ENCODE peak calls at places on chromosomes 1 and 21, in five cellular contexts. U, S, C, A and B are unnamed samples.

GRCh38 chr1:49197081-49197480 is 420.4 kb upstream of the BEND5 start:
- DNase-seq in U (no peak), S (no peak), C (no peak), A (no peak), B (no peak)

GRCh38 chr1:23719162-23719820 is 24.0 kb upstream of the ELOA start:
- DNase-seq in U (peak), S (no peak), C (no peak), A (no peak), B (no peak)

GRCh38 chr1:16014509-16015482 is 3.0 kb downstream of the HSPB7 start:
- DNase-seq in U (no peak), S (peak), C (no peak), A (no peak), B (no peak)

GRCh38 chr1:115474166-115474565 is 136.1 kb upstream of the NGF start:
- DNase-seq in U (no peak), S (no peak), C (no peak), A (no peak), B (no peak)

GRCh38 chr1:235423214-235423652 is 56.0 kb downstream of the TBCE start:
- DNase-seq in U (no peak), S (no peak), C (no peak), A (no peak), B (no peak)

GRCh38 chr1:17342014-17342441 is 30.0 kb upstream of the PADI6 start:
- DNase-seq in U (no peak), S (no peak), C (no peak), A (no peak), B (no peak)

GRCh38 chr1:242522304-242522945 is 2.1 kb downstream of the PLD5 start:
- DNase-seq in U (no peak), S (no peak), C (no peak), A (no peak), B (no peak)

GRCh38 chr1:14724234-14724633 is 125.7 kb downstream of the KAZN start:
- DNase-seq in U (no peak), S (no peak), C (no peak), A (no peak), B (no peak)

GRCh38 chr1:18324246-18324645 is 156.5 kb upstream of the KLHDC7A start:
- DNase-seq in U (no peak), S (peak), C (no peak), A (no peak), B (no peak)

GRCh38 chr1:198774418-198774817 is 135.6 kb downstream of the PTPRC start:
- DNase-seq in U (no peak), S (no peak), C (no peak), A (no peak), B (no peak)

GRCh38 chr1:38625939-38626338 is 233.6 kb downstream of the RRAGC start:
- DNase-seq in U (no peak), S (no peak), C (no peak), A (no peak), B (no peak)

GRCh38 chr21:34988625-34989024 is 60.5 kb downstream of the RUNX1 start:
- DNase-seq in U (no peak), S (no peak), C (no peak), A (no peak), B (no peak)

GRCh38 chr1:233233508-233234040 is 62.0 kb downstream of the PCNX2 start:
- DNase-seq in U (no peak), S (no peak), C (no peak), A (no peak), B (no peak)

GRCh38 chr1:203361843-203362524 is 11.1 kb upstream of the FMOD start:
- DNase-seq in U (peak), S (no peak), C (no peak), A (no peak), B (peak)

GRCh38 chr1:48916121-48917069 is 139.7 kb upstream of the BEND5 start:
- DNase-seq in U (peak), S (peak), C (peak), A (peak), B (peak)

GRCh38 chr1:164092603-164093353 is 466.2 kb upstream of the PBX1 start:
- DNase-seq in U (peak), S (peak), C (no peak), A (no peak), B (no peak)

GRCh38 chr1:38958967-38959366 is 17.3 kb upstream of the RHBDL2 start:
- DNase-seq in U (peak), S (peak), C (peak), A (no peak), B (no peak)

GRCh38 chr1:183604048-183604808 is 14.0 kb upstream of the NCF2 start:
- DNase-seq in U (peak), S (peak), C (no peak), A (no peak), B (no peak)

GRCh38 chr21:16419188-16419874 is 689.5 kb downstream of the USP25 start:
- DNase-seq in U (peak), S (no peak), C (peak), A (no peak), B (no peak)

GRCh38 chr1:107877092-107877491 is 87.9 kb downstream of the VAV3 start:
- DNase-seq in U (peak), S (no peak), C (no peak), A (no peak), B (no peak)

GRCh38 chr1:3313579-3313955 is 140.9 kb upstream of the ARHGEF16 start:
- DNase-seq in U (peak), S (no peak), C (no peak), A (no peak), B (no peak)

GRCh38 chr1:112169517-112169916 is 180.0 kb upstream of the KCND3 start:
- DNase-seq in U (no peak), S (no peak), C (no peak), A (no peak), B (no peak)

GRCh38 chr1:68228833-68229232 is 3.5 kb downstream of the WLS start:
- DNase-seq in U (peak), S (no peak), C (no peak), A (no peak), B (no peak)

GRCh38 chr21:27339902-27340301 is 373.0 kb upstream of the ADAMTS5 start:
- DNase-seq in U (peak), S (no peak), C (no peak), A (no peak), B (no peak)

GRCh38 chr1:168454211-168454815 is 89.5 kb downstream of the XCL2 start:
- DNase-seq in U (peak), S (no peak), C (no peak), A (no peak), B (no peak)

GRCh38 chr1:9821710-9822109 is 2.1 kb downstream of the CLSTN1 start:
- DNase-seq in U (no peak), S (no peak), C (no peak), A (no peak), B (no peak)

GRCh38 chr1:83857108-83857507 is 141.8 kb downstream of the TTLL7 start:
- DNase-seq in U (peak), S (no peak), C (no peak), A (no peak), B (no peak)

GRCh38 chr1:39654291-39654690 is 14.8 kb upstream of the HEYL start:
- DNase-seq in U (peak), S (no peak), C (no peak), A (no peak), B (no peak)

GRCh38 chr1:53686371-53687267 is 52.3 kb downstream of the GLIS1 start:
- DNase-seq in U (peak), S (no peak), C (no peak), A (no peak), B (no peak)

GRCh38 chr1:213094446-213094845 is 43.4 kb downstream of the RPS6KC1 start:
- DNase-seq in U (no peak), S (no peak), C (peak), A (no peak), B (no peak)

DNA sequence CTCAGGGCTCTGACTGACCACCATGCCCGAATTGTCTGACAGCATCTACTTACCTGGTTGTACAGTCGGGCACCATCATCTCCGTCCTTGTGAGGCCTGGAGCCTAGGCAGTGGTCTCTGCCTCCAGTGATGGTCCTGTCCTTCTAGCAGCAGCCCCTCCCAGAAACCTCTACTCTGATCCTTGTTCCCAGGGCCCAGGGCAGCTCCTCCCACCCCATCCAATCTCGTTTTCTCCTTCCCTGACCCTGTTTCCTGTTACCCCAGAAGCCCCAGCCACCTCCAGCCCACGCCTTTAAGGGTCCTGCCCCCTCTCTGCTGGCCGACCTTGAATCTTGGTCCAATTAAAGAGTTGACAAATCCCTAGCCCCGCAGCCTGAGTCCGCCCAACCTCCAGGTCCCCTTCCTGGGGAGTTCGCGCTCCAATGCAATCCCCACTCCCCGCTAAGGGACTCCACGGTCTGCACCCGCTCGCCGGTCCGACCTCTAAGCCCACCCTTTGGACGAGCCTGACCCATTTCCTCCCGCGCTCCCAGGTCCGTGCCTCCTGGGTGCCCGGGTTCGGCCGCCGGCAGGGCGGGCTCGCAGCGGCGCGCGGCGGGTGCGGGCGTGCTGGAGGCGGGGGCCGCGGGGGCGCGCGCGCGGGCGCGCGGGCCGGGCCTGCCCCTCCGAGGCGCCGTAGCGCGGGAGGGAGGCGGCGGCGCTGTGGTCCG is at the start of gene B4GALT2:
- DNase-seq in U (no peak), S (peak), C (peak), A (no peak), B (no peak)
- TF ChIP-seq MAFK in U (no peak), S (no peak), C (no peak), A (no peak), B (no peak)

DNA sequence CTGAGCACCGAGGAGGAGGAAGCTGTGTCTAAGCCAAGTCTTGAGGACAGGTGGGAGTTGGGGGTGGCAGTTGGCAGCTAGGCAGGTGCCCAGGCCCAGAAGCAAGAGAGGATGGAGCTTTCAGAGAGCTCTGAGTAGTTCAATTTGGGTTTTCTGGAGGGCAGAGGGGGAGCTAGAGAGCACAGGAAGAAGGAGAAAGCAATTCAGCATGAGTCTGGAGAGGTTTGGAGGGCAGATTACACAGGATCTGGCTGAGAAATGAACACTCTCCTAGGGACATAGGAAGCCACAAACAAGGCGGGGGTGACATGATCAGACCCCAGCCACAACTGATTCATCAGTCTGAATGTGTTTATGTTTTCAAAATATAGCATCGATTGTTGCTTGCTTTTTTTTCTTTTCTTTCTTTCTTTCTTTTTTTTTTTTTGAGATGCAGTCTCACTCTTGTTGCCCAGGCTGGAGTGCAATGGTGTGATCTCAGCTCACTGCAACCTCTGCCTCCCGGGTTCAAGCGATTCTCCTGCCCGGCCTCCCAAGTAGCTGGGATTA is 23.8 kb downstream of the PTPRF start:
- DNase-seq in U (peak), S (peak), C (peak), A (no peak), B (peak)
- TF ChIP-seq MAFK in U (no peak), S (no peak), C (no peak), A (no peak), B (no peak)

DNA sequence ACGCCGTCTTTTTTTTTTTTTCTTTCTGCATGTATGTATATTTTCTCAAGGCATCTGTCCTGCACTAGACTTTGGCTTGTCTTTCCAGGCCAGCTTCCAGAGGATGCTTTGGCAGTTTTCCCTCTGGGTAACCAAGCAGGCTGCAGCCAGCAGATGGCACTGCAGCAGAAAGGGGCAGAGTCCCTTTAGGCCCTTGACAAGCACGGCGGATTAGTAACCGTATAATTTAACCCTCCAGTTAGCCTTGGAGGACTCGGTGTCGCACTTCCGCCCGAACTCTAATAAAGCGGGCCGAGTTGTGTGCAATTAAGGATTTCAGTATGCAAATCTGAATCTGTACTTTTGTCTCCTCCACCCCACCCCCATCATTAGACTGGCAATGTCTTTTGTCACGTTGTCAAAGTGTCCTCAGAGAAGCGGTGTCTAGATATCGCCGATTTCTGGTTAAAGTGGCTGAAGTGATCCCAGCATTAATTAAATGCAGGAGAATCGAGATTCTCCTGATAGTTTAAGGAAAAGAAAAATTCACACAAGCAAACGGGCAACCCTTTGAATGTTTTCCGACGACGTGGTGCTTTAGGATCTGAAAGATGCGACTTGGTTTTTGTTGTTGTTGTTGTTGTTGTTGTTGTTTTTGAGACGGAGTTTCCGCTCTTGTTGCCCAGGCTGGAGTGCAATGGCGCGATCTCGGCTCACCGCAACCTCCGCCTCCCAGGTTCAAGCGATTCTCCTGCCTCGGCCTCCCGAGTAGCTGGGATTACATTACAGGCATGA is 1.1 kb upstream of the TMEM167B start:
- DNase-seq in U (peak), S (peak), C (peak), A (no peak), B (peak)
- TF ChIP-seq MAFK in U (no peak), S (no peak), C (no peak), A (no peak), B (no peak)

DNA sequence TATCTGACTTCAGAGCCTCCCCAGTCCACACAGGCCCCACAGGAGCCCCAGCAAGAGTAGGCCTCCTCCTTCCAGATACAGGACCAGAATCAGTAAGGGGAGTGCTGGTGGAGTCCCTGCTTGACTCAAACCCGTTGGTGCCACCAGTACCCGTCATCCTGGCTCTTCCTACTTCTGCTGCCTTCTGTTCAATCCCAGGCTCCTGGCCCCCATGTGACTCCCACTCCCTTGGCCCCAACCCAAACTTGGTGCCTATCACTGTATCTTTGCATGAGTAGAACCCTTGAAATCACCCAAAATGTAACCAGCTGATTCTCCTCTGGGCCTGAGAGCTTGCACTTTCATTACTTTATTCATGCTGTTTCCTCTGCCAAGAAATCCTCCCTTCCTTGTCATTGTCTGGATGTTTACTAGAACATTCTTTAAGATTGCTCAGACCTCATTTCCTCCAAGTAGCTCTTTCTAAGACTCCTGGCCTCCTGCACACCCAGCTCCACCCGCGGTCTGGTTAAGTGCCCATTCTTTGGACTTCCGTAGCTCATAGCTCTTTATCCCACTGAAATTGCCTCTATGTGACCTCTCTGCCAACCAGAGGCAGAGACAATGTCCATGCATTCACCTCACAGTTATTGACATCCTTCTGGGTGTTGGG is 15.7 kb downstream of the PTAFR start:
- DNase-seq in U (peak), S (no peak), C (no peak), A (no peak), B (no peak)
- TF ChIP-seq MAFK in U (no peak), S (no peak), C (no peak), A (no peak), B (no peak)

DNA sequence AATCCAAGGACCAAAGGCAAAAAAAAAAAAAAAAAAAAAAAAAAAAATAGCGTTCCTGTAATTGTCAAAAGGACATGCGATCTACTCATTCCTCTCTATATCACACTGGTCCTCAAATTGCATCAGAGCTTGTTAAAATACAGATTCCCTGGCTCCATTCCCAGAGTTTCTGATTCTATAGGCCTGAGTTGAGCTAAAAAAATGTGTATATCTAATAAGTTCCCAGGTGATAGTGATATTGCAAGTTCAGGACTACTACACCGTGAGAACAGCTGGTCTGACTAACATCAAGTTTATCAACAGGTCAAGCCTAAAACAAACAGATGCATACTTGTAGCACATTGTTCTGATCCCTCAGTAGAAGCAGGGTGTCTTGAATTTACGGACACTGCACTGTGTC is 141.2 kb downstream of the TNR start:
- DNase-seq in U (no peak), S (no peak), C (no peak), A (no peak), B (no peak)
- TF ChIP-seq MAFK in U (no peak), S (no peak), C (no peak), A (no peak), B (no peak)